ENCODE peak calls at places on chromosomes 13 and 19, in five cellular contexts. R is lower lobe of right lung, G is WTC11, M is foreskin keratinocyte, A is activated B cell treated with CpG ODN at 0.5 μM for 24 hours. O is an unnamed sample.

GRCh38 chr19:38682872-38683392 is 35.5 kb downstream of the ACTN4 start:
- ATAC-seq in R (no peak), A (no peak), G (peak; percentile 13), M (no peak), O (no peak)

GRCh38 chr19:44582581-44583265 is 30.6 kb upstream of the IGSF23 start:
- ATAC-seq in G (peak; percentile 93), M (no peak), R (peak; percentile 64), A (no peak), O (peak; percentile 60)

GRCh38 chr13:40472427-40473220 is 193.8 kb downstream of the FOXO1 start:
- ATAC-seq in G (no peak), A (peak; percentile 40), M (no peak), R (no peak), O (no peak)

GRCh38 chr13:25525884-25526283 is 154.1 kb downstream of the ATP8A2 start:
- ATAC-seq in G (no peak), R (no peak), A (no peak), M (no peak), O (no peak)

GRCh38 chr13:98143157-98143553 is 261 bp downstream of the FARP1 start:
- ATAC-seq in G (peak; percentile 1), M (peak; percentile 20), A (no peak), R (no peak), O (no peak)

GRCh38 chr13:38213307-38213706 is 136.3 kb upstream of the UFM1 start:
- ATAC-seq in M (peak; percentile 98), R (no peak), G (no peak), A (no peak), O (peak; percentile 72)

GRCh38 chr13:66644855-66645460 is 585.2 kb downstream of the PCDH9 start:
- ATAC-seq in G (no peak), A (peak; percentile 83), M (no peak), R (no peak), O (no peak)

GRCh38 chr19:12866416-12867119 is 14.7 kb downstream of the DNASE2 start:
- ATAC-seq in R (no peak), M (no peak), G (peak; percentile 2), A (no peak), O (peak; percentile 24)

GRCh38 chr19:6723108-6723618 is 2.7 kb upstream of the C3 start:
- ATAC-seq in G (no peak), M (no peak), R (peak; percentile 58), A (no peak), O (no peak)

GRCh38 chr13:27171244-27171829 is at the start of gene USP12:
- ATAC-seq in G (peak; percentile 54), A (peak; percentile 10), M (no peak), R (peak; percentile 31), O (peak; percentile 1)

GRCh38 chr13:33642374-33643065 is 175.4 kb upstream of the RFC3 start:
- ATAC-seq in A (no peak), G (peak; percentile 54), R (peak; percentile 78), M (peak; percentile 57), O (no peak)

GRCh38 chr19:46678110-46678732 is 17.2 kb upstream of the DACT3 start:
- ATAC-seq in G (peak; percentile 87), A (peak; percentile 97), M (peak; percentile 72), R (peak; percentile 48), O (peak; percentile 52)

GRCh38 chr19:4014541-4015491 is 7.3 kb downstream of the PIAS4 start:
- ATAC-seq in M (peak; percentile 42), A (peak; percentile 75), G (peak; percentile 83), R (no peak), O (no peak)

GRCh38 chr19:41352279-41352608 is 1.5 kb downstream of the TGFB1 start:
- ATAC-seq in M (no peak), A (no peak), G (no peak), R (no peak), O (no peak)

GRCh38 chr13:51230473-51231105 is 8.4 kb downstream of the FAM124A start:
- ATAC-seq in M (no peak), R (peak; percentile 71), G (peak; percentile 17), A (no peak), O (no peak)

GRCh38 chr13:50589651-50590054 is 253.8 kb downstream of the DLEU7 start:
- ATAC-seq in M (peak; percentile 87), R (no peak), G (no peak), A (no peak), O (peak; percentile 36)

GRCh38 chr19:13069415-13070369 is 33.0 kb downstream of the LYL1 start:
- ATAC-seq in A (no peak), M (no peak), R (no peak), G (peak; percentile 34), O (no peak)

GRCh38 chr13:26957163-26957562 is 196.6 kb upstream of the GPR12 start:
- ATAC-seq in R (no peak), A (no peak), G (no peak), M (no peak), O (no peak)

GRCh38 chr19:30214651-30215051 is 157.5 kb upstream of the ZNF536 start:
- ATAC-seq in M (no peak), A (no peak), G (no peak), R (no peak), O (peak; percentile 28)

GRCh38 chr19:4423727-4424126 is 21.3 kb downstream of the CHAF1A start:
- ATAC-seq in R (no peak), M (no peak), A (no peak), G (no peak), O (no peak)

GRCh38 chr13:51599444-51600176 is 15.3 kb downstream of the WDFY2 start:
- ATAC-seq in R (peak; percentile 40), M (no peak), A (no peak), G (no peak), O (no peak)

GRCh38 chr13:45121421-45121820 is 1.1 kb downstream of the GTF2F2 start:
- ATAC-seq in A (no peak), G (no peak), M (peak; percentile 41), R (no peak), O (peak; percentile 46)

GRCh38 chr19:55189424-55189823 is 9.3 kb upstream of the SYT5 start:
- ATAC-seq in G (no peak), R (peak; percentile 73), M (peak; percentile 99), A (no peak), O (peak; percentile 99)

GRCh38 chr13:41848435-41849255 is 112.3 kb downstream of the VWA8 start:
- ATAC-seq in A (no peak), M (no peak), R (no peak), G (peak; percentile 48), O (no peak)

GRCh38 chr13:107296804-107297203 is 728.9 kb upstream of the ARGLU1 start:
- ATAC-seq in G (no peak), A (no peak), M (peak; percentile 84), R (no peak), O (no peak)

GRCh38 chr13:100517706-100518105 is 70.9 kb downstream of the GGACT start:
- ATAC-seq in G (no peak), R (no peak), M (no peak), A (no peak), O (no peak)

GRCh38 chr13:50187352-50188029 is 172.2 kb downstream of the KCNRG start:
- ATAC-seq in G (no peak), M (no peak), A (no peak), R (no peak), O (no peak)

GRCh38 chr13:79686441-79686840 is 205.5 kb downstream of the NDFIP2 start:
- ATAC-seq in G (no peak), M (no peak), A (no peak), R (no peak), O (no peak)

GRCh38 chr19:33191501-33191900 is 2.6 kb upstream of the LRP3 start:
- ATAC-seq in M (no peak), G (no peak), R (no peak), A (no peak), O (no peak)

GRCh38 chr13:94550030-94550738 is 45.8 kb downstream of the TGDS start:
- ATAC-seq in A (no peak), M (peak; percentile 65), R (peak; percentile 61), G (peak; percentile 51), O (peak; percentile 50)

GRCh38 chr13:45527699-45528462 is 63.1 kb downstream of the COG3 start:
- ATAC-seq in M (no peak), R (no peak), A (no peak), G (no peak), O (no peak)

GRCh38 chr13:21970172-21970571 is 299.3 kb downstream of the FGF9 start:
- ATAC-seq in M (no peak), A (no peak), G (no peak), R (no peak), O (no peak)

GRCh38 chr19:14434543-14435319 is 1.6 kb downstream of the PKN1 start:
- ATAC-seq in M (peak; percentile 58), G (no peak), R (peak; percentile 74), A (no peak), O (peak; percentile 85)

GRCh38 chr19:53624776-53625540 is 6.8 kb upstream of the DPRX start:
- ATAC-seq in M (no peak), A (no peak), G (no peak), R (no peak), O (no peak)

GRCh38 chr19:17751103-17751911 is at the start of gene FCHO1:
- ATAC-seq in A (peak; percentile 61), G (no peak), M (no peak), R (peak; percentile 63), O (peak; percentile 38)

GRCh38 chr13:84999252-84999651 is 800.0 kb downstream of the SLITRK6 start:
- ATAC-seq in G (no peak), R (no peak), M (no peak), A (no peak), O (no peak)